ENCODE peak calls at places on chromosomes 3 and 15, in seven cellular contexts. One of them, this sample, is unnamed.

GRCh38 chr3:43621406-43621973 is 321 bp downstream of the ANO10 start:
- DNase-seq in activated gamma-delta T cell treated with Interleukin-2 at 50 U/mL for 16 hours: no peak
- DNase-seq in GM23338: no peak
- DNase-seq in renal cortical epithelial cell: no peak
- DNase-seq in mucosa of gallbladder: no peak
- DNase-seq in SW480: no peak
- DNase-seq in K562: peak
- DNase-seq in this sample: peak

GRCh38 chr3:134061401-134061800 is 31.7 kb upstream of the SLCO2A1 start:
- DNase-seq in renal cortical epithelial cell: no peak
- DNase-seq in GM23338: no peak
- DNase-seq in SW480: no peak
- DNase-seq in K562: no peak
- DNase-seq in mucosa of gallbladder: no peak
- DNase-seq in activated gamma-delta T cell treated with Interleukin-2 at 50 U/mL for 16 hours: no peak
- DNase-seq in this sample: no peak

GRCh38 chr15:88609344-88609743 is 11.8 kb upstream of the AEN start:
- DNase-seq in K562: no peak
- DNase-seq in renal cortical epithelial cell: no peak
- DNase-seq in activated gamma-delta T cell treated with Interleukin-2 at 50 U/mL for 16 hours: no peak
- DNase-seq in mucosa of gallbladder: no peak
- DNase-seq in GM23338: peak
- DNase-seq in SW480: no peak
- DNase-seq in this sample: no peak

GRCh38 chr15:96783746-96784145 is 453.2 kb downstream of the NR2F2 start:
- DNase-seq in GM23338: no peak
- DNase-seq in K562: no peak
- DNase-seq in mucosa of gallbladder: no peak
- DNase-seq in SW480: no peak
- DNase-seq in activated gamma-delta T cell treated with Interleukin-2 at 50 U/mL for 16 hours: no peak
- DNase-seq in renal cortical epithelial cell: no peak
- DNase-seq in this sample: no peak

GRCh38 chr15:77819841-77820728 is 187.4 kb upstream of the LINGO1 start:
- DNase-seq in GM23338: peak
- DNase-seq in mucosa of gallbladder: no peak
- DNase-seq in SW480: peak
- DNase-seq in renal cortical epithelial cell: no peak
- DNase-seq in activated gamma-delta T cell treated with Interleukin-2 at 50 U/mL for 16 hours: no peak
- DNase-seq in K562: peak
- DNase-seq in this sample: no peak

GRCh38 chr15:25058080-25058785 is 103.4 kb downstream of the SNRPN start:
- DNase-seq in K562: no peak
- DNase-seq in renal cortical epithelial cell: no peak
- DNase-seq in activated gamma-delta T cell treated with Interleukin-2 at 50 U/mL for 16 hours: no peak
- DNase-seq in mucosa of gallbladder: no peak
- DNase-seq in GM23338: no peak
- DNase-seq in SW480: no peak
- DNase-seq in this sample: peak

GRCh38 chr3:65334045-65334665 is 646.4 kb upstream of the ADAMTS9 start:
- DNase-seq in K562: peak
- DNase-seq in GM23338: peak
- DNase-seq in renal cortical epithelial cell: peak
- DNase-seq in SW480: no peak
- DNase-seq in activated gamma-delta T cell treated with Interleukin-2 at 50 U/mL for 16 hours: no peak
- DNase-seq in mucosa of gallbladder: no peak
- DNase-seq in this sample: no peak

GRCh38 chr3:81816473-81817260 is 55.2 kb upstream of the GBE1 start:
- DNase-seq in GM23338: no peak
- DNase-seq in activated gamma-delta T cell treated with Interleukin-2 at 50 U/mL for 16 hours: no peak
- DNase-seq in renal cortical epithelial cell: peak
- DNase-seq in mucosa of gallbladder: no peak
- DNase-seq in K562: no peak
- DNase-seq in SW480: no peak
- DNase-seq in this sample: no peak

GRCh38 chr3:58271901-58272501 is 34.0 kb upstream of the RPP14 start:
- DNase-seq in mucosa of gallbladder: no peak
- DNase-seq in GM23338: no peak
- DNase-seq in SW480: peak
- DNase-seq in renal cortical epithelial cell: peak
- DNase-seq in activated gamma-delta T cell treated with Interleukin-2 at 50 U/mL for 16 hours: no peak
- DNase-seq in K562: no peak
- DNase-seq in this sample: peak

GRCh38 chr3:123627673-123628670 is 43.1 kb upstream of the HACD2 start:
- DNase-seq in GM23338: no peak
- DNase-seq in activated gamma-delta T cell treated with Interleukin-2 at 50 U/mL for 16 hours: no peak
- DNase-seq in mucosa of gallbladder: peak
- DNase-seq in K562: no peak
- DNase-seq in SW480: no peak
- DNase-seq in renal cortical epithelial cell: no peak
- DNase-seq in this sample: no peak

This sample was measured in AG08396.